ENCODE peak calls at places on chromosomes 11 and 22, in four cellular contexts. J, U, A and S are unnamed samples.

GRCh38 chr11:65316979-65317786 is 2.5 kb downstream of the CDC42EP2 start:
- DNase-seq in J (peak), A (peak), U (peak), S (no peak)

GRCh38 chr11:128694618-128695481 is 978 bp downstream of the FLI1 start:
- DNase-seq in A (peak), U (peak), J (no peak), S (peak)

GRCh38 chr11:19520681-19521080 is 192.0 kb upstream of the NAV2 start:
- DNase-seq in U (no peak), A (no peak), J (no peak), S (no peak)

GRCh38 chr11:69431136-69431535 is 50.3 kb upstream of the LINC01488 start:
- DNase-seq in A (no peak), U (no peak), J (no peak), S (no peak)

GRCh38 chr11:47508595-47509555 is 44.1 kb downstream of the CELF1 start:
- DNase-seq in J (no peak), U (no peak), A (peak), S (no peak)

GRCh38 chr22:46433318-46433717 is 97.8 kb downstream of the TRMU start:
- DNase-seq in J (no peak), A (no peak), U (no peak), S (no peak)

GRCh38 chr11:9577032-9577431 is 3.6 kb downstream of the WEE1 start:
- DNase-seq in U (no peak), A (no peak), J (peak), S (no peak)

GRCh38 chr22:20009018-20009482 is 7.6 kb downstream of the ARVCF start:
- DNase-seq in J (no peak), A (no peak), U (no peak), S (no peak)

GRCh38 chr22:21633481-21633880 is 921 bp downstream of the CCDC116 start:
- DNase-seq in J (no peak), U (no peak), A (no peak), S (no peak)

GRCh38 chr22:46107089-46107664 is 43.1 kb upstream of the PPARA start:
- DNase-seq in U (no peak), A (no peak), J (no peak), S (no peak)

GRCh38 chr11:122656631-122657101 is 1.1 kb downstream of the UBASH3B start:
- DNase-seq in A (peak), J (peak), U (peak), S (no peak)

GRCh38 chr11:428295-428694 is 13.5 kb upstream of the SIGIRR start:
- DNase-seq in U (no peak), A (no peak), J (no peak), S (no peak)

GRCh38 chr11:406796-407650 is 7.8 kb downstream of the SIGIRR start:
- DNase-seq in U (peak), J (peak), A (peak), S (peak)

GRCh38 chr11:5618807-5619206 is 6.0 kb upstream of the TRIM34 start:
- DNase-seq in U (no peak), A (no peak), J (peak), S (no peak)

GRCh38 chr11:60482361-60482760 is 10.2 kb upstream of the MS4A12 start:
- DNase-seq in U (no peak), J (no peak), A (no peak), S (no peak)

GRCh38 chr22:17084554-17085276 is at the start of gene IL17RA:
- DNase-seq in A (peak), J (peak), U (peak), S (peak)

GRCh38 chr11:46294365-46295309 is 17.2 kb downstream of the CREB3L1 start:
- DNase-seq in U (peak), J (peak), A (peak), S (peak)

GRCh38 chr11:117384045-117384444 is 56.4 kb downstream of the CEP164 start:
- DNase-seq in A (no peak), J (peak), U (no peak), S (no peak)

GRCh38 chr11:69253028-69253427 is 40.9 kb upstream of the MYEOV start:
- DNase-seq in A (peak), U (no peak), J (peak), S (no peak)

GRCh38 chr11:132838621-132839020 is 693.7 kb downstream of the OPCML start:
- DNase-seq in U (no peak), A (peak), J (peak), S (no peak)

GRCh38 chr11:20172721-20173447 is 12.6 kb upstream of the DBX1 start:
- DNase-seq in J (no peak), U (no peak), A (no peak), S (no peak)

GRCh38 chr11:61752117-61752924 is at the start of gene MYRF:
- DNase-seq in A (peak), J (peak), U (peak), S (no peak)

GRCh38 chr11:33375236-33375635 is 118.1 kb downstream of the HIPK3 start:
- DNase-seq in U (peak), A (no peak), J (no peak), S (no peak)

DNA sequence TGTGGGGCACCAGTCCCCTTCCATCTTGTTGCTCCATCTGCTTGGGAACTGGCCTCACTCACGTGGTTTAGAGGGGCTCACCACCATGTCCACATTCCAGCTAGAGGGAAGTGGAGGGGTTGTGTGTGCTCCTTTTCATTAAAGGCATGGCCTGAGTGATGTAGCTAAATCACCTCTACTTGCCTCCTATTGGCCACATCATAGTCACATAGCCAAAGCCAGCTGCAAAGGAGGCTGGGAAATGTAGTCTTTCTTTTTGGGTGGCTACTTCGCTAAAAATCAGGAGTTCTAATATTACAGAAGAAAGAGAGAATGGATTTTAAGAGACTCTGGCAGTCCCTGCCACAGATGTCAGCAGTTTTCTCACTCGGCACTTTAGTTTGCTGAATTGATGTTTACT is 63.0 kb upstream of the ALX4 start:
- DNase-seq in U (no peak), A (peak), J (no peak), S (no peak)
- H3K56ac ChIP-seq in U (no peak), A (no peak), J (no peak), S (no peak)

DNA sequence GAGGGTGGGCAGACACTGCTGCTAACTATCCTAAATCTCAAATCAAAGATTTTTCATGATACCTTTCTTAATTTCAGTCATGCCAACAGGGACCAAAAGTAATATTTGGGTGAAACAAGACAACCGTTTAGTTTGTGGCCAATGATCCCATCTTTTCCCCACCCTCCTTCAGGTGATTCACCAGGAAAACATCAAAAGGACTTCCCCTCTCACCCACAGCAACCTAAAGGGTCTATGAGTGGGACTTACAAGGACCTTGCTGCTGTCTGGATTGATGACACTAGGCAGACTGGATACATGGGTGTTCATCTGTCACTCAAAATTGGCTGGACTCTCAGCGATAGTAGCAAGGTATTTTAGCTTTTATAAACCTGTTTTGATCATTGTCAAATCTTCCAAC is 62.0 kb upstream of the ZC3H12C start:
- DNase-seq in A (no peak), J (peak), U (no peak), S (no peak)
- H3K56ac ChIP-seq in A (no peak), J (no peak), U (no peak), S (no peak)

GRCh38 chr11:114156766-114157165 is 97.3 kb downstream of the ZBTB16 start:
- DNase-seq in A (no peak), J (no peak), U (no peak), S (no peak)
- H3K56ac ChIP-seq in A (no peak), J (no peak), U (no peak), S (no peak)

DNA sequence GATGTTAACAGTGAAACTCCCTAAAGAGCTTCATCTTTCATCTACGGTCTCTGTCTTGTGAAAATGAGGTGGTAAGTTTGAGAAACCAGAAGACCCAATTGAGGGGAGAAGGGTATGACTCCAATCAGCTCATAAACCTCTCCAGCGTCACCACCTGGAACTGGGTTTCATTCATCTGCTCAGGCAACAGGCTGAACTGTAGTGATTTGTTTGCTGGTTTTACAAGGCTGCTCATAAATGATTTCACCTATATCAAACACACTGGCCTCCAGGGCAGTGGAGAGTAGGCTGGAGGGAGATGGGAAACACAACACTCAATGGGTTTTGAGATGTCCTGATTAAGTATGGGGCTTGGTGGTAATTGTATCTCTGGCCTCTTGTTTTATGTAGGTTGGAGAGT is 79.0 kb downstream of the EFCAB6 start:
- DNase-seq in J (no peak), A (no peak), U (no peak), S (no peak)
- H3K56ac ChIP-seq in J (no peak), A (no peak), U (no peak), S (no peak)

GRCh38 chr11:116328851-116329250 is 443.9 kb downstream of the BUD13 start:
- DNase-seq in J (no peak), U (peak), A (no peak), S (no peak)

GRCh38 chr11:116331381-116331780 is 441.4 kb downstream of the BUD13 start:
- DNase-seq in A (no peak), J (no peak), U (peak), S (no peak)

GRCh38 chr11:116328410-116328809 is 444.4 kb downstream of the BUD13 start:
- DNase-seq in J (no peak), A (no peak), U (no peak), S (no peak)

GRCh38 chr11:116329354-116330090 is 443.3 kb downstream of the BUD13 start:
- DNase-seq in J (no peak), U (peak), A (no peak), S (no peak)

GRCh38 chr11:116330439-116331185 is 442.2 kb downstream of the BUD13 start:
- DNase-seq in A (no peak), J (no peak), U (peak), S (no peak)
- H3K56ac ChIP-seq in A (no peak), J (no peak), U (no peak), S (no peak)

DNA sequence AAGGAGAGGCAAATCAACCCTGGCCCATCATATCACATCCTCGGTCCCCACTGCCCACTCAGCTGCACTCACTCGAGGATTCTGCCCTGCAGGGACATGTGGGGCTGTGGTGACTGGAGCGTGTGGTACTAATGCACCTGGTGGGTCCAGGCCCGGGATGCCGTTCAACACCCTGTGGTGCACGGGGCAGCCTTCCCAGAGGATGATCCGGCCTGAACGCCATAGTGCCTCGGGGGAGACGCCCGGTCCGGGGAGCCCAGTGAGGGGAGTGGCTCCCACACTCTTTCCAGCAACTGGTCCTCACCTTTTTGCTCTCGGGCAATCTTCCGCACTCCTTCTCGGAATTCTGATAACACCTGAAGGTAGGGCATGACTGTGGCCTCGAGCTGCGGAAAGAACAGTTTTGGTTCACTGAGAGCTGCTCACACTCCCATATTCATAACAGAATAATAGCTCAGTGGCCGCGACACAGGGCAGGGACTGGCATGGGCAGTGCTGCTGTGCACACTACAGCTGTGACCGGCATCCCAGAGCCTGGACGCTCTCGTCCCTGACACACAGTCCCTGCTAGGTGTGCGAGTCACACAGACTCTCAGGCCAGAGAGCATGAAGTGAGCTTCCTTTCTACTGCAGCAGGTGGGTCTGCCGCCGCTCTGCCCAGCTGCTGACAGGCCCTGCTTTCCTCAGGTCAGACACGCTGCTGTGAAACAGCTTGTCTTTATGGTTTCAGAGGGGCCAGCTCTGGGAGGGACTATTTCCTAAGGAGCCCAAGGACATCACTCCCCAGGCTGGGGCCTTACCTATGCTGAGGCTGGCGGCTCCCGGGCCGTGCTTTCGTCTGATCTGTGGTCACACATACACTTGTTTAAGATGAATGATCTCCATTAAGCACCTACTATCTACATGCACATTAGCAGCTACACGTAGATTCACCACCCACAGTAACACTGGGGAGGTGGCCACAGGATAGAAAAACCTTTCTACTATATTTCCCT is 20.1 kb upstream of the NAP1L4 start:
- DNase-seq in J (no peak), U (no peak), A (no peak), S (no peak)
- H3K56ac ChIP-seq in J (no peak), U (no peak), A (no peak), S (no peak)

GRCh38 chr11:76173663-76174062 is 32.6 kb downstream of the WNT11 start:
- DNase-seq in U (no peak), J (no peak), A (no peak), S (no peak)
- H3K56ac ChIP-seq in U (no peak), J (no peak), A (no peak), S (no peak)

DNA sequence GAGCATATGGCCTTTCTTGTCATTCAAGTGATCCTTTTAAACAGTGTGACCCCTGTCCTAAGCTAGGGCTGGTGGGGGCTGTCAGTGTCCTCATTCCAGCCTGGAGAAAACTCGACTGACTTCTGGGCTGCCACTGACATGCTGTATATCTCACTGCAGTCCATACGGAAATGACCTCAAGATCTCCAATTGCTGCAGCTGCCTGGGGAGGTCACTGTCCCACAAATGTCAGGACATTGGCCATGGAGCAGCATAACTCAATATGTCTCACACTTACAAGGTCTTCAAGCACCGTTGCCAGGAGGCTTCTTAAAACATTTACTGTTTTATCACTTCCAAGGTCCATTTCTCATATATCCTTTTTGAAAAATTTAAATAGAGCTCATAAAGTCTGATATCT is 27.8 kb upstream of the CSNK2A3 start:
- DNase-seq in A (no peak), J (no peak), U (no peak), S (no peak)
- H3K56ac ChIP-seq in A (no peak), J (no peak), U (no peak), S (no peak)